ENCODE peak calls at places on chromosomes 12 and 14, in four cellular contexts. Q, W, D and X are unnamed samples. For H3K4me1 and H3K27me3, the result is how much of the 10 kb centered on the place peaks cover.

GRCh38 chr12:29320295-29321090 is 60.5 kb downstream of the ERGIC2 start:
- DNase-seq in Q (no peak), D (no peak), W (peak), X (no peak)

GRCh38 chr12:64965920-64966319 is 141.5 kb downstream of the TBC1D30 start:
- DNase-seq in D (no peak), W (no peak), Q (no peak), X (no peak)

GRCh38 chr14:50714452-50715073 is 46.5 kb upstream of the SAV1 start:
- DNase-seq in D (peak), Q (peak), W (peak), X (no peak)

GRCh38 chr12:43315961-43316360 is 236.0 kb downstream of the ADAMTS20 start:
- DNase-seq in W (peak), D (no peak), Q (no peak), X (no peak)

GRCh38 chr12:108653082-108653516 is 19.4 kb upstream of the SELPLG start:
- DNase-seq in Q (no peak), D (no peak), W (no peak), X (no peak)

GRCh38 chr14:36585100-36585499 is 2.7 kb upstream of the NKX2-8 start:
- DNase-seq in W (no peak), Q (no peak), D (no peak), X (peak)

GRCh38 chr12:79252358-79253075 is 387.9 kb downstream of the SYT1 start:
- DNase-seq in D (no peak), Q (no peak), W (peak), X (no peak)

GRCh38 chr12:38949363-38949762 is 44.0 kb upstream of the CPNE8 start:
- DNase-seq in D (no peak), Q (no peak), W (no peak), X (no peak)

GRCh38 chr14:24339284-24340151 is at the start of gene RIPK3:
- DNase-seq in D (no peak), W (no peak), Q (peak), X (peak)
- TF ChIP-seq CTCF in D (no peak), W (no peak), Q (no peak), X (no peak)

DNA sequence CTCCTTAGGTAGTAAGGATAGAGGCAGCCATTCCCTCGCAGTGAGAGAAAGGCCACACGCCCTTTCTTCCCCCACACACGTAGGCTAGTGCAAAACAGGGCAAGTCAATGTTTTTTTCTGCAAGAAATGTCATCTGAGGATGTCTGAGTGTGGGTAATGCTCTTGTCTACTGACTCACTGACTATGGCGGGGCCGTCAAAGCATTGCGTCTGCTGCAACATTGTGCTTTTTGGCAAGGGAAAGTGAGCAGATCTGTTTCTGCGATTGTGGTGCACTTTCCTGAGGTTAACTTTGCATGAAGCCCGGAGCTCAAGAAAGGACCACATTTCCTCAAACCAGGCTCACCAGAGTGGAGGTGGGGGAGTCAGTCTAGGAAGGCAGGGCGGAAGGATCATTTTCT is 181.6 kb upstream of the GZMB start:
- DNase-seq in Q (no peak), W (no peak), D (no peak), X (no peak)
- H3K4me1 ChIP-seq in Q (half or more), W (under half), D (under half), X (under half)

DNA sequence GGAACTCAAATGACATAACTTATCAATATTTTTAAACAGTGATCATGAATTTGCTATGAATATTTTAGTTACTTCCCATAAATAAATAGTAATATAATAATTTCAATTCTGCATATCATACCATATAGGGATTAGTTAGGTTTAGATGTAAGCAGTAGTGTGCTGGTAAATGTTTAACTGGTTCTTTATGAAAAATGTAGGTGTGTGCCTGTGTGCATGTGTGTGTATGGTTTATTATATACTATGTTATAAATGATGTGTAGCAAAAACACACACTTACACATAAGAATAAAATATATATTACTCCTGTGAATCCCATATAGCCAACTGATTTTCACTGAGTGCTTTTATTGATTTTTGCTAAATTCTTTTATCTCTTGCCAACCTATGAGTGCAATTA is 14.0 kb upstream of the BHLHE41 start:
- DNase-seq in Q (no peak), W (no peak), D (no peak), X (no peak)
- H3K27me3 ChIP-seq in Q (under half), W (under half), D (under half), X (under half)

DNA sequence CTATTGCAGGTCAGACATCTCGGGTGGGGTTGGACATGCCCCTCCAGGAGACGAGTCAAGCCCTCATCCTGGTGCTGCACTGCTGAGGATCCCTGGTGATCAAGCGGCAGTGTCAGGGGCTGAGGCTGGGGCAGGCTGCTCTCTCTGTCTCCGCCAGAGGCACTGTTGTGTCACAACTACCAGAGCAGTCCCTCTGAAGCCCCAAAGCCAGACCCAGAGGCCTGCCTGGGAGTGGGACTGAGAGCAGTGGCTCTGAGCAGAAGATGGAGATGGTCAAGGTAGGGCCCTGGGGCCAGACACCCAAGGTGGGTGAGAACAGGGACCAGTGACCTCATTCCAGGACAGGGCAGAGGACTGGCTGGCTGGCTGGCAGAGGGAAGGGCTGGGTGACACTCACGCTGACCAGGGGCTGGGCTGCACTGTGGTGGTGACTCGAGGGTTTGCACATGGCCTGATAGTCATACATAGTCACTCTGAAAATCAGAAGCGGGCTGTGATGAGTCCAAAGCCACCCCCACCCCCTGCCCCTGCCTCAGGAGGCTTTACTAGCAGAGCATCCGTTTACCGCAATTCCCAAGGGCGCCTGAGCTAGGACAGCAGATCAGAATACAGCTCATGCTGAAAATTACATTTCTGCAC is 19.6 kb upstream of the LRTM2 start:
- DNase-seq in D (peak), W (peak), Q (no peak), X (no peak)
- TF ChIP-seq CTCF in D (peak), W (peak), Q (peak), X (peak)

GRCh38 chr12:6936642-6937480 is 6.8 kb upstream of the RNU7-1 start:
- DNase-seq in Q (no peak), D (peak), W (no peak), X (no peak)

GRCh38 chr12:6937481-6938352 is 5.9 kb upstream of the RNU7-1 start:
- DNase-seq in D (peak), Q (peak), W (peak), X (peak)

GRCh38 chr12:6935551-6936377 is 7.9 kb upstream of the RNU7-1 start:
- DNase-seq in Q (no peak), W (no peak), D (no peak), X (no peak)

GRCh38 chr12:6935221-6935550 is 7.4 kb downstream of the ATN1 start:
- DNase-seq in Q (no peak), D (no peak), W (no peak), X (no peak)

DNA sequence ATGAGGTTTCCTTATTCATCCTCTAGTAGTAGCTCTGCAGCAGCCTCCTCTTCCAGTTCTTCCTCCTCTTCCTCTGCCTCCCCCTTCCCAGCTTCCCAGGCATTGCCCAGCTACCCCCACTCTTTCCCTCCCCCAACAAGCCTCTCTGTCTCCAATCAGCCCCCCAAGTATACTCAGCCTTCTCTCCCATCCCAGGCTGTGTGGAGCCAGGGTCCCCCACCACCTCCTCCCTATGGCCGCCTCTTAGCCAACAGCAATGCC is 7.3 kb upstream of the RNU7-1 start:
- DNase-seq in W (no peak), Q (no peak), D (no peak), X (no peak)
- H3K4me1 ChIP-seq in W (under half), Q (under half), D (under half), X (under half)

GRCh38 chr12:130076752-130077151 is 85.5 kb upstream of the FZD10 start:
- DNase-seq in D (no peak), W (no peak), Q (no peak), X (no peak)

GRCh38 chr12:130081420-130081819 is 80.8 kb upstream of the FZD10 start:
- DNase-seq in Q (no peak), W (no peak), D (no peak), X (no peak)

GRCh38 chr12:130080205-130080604 is 82.1 kb upstream of the FZD10 start:
- DNase-seq in W (no peak), D (no peak), Q (no peak), X (no peak)

GRCh38 chr12:130078852-130079251 is 83.4 kb upstream of the FZD10 start:
- DNase-seq in Q (no peak), D (no peak), W (no peak), X (no peak)

GRCh38 chr12:130079254-130079653 is 83.0 kb upstream of the FZD10 start:
- DNase-seq in Q (no peak), W (no peak), D (no peak), X (no peak)
- H3K27me3 ChIP-seq in Q (under half), W (under half), D (under half), X (under half)

DNA sequence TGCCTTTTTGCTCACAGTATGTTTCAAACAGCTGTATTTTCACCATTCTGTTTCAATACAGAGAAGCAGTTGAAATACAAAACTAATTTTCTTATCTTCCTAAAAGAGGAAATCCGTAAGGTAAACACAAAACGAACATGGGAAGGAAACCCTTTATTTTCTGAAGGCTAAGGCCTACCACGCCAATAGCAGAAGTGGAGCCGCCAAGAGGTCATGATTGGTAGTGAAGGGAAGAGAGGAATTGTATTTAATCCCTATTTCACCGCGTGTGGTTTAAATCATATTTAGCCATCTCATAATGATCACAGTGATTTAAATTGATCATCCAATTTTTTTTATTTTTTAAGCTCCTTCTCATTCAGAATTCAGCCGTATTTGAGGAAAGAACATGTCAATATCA is 398.2 kb downstream of the PRKD1 start:
- DNase-seq in Q (no peak), W (peak), D (no peak), X (no peak)
- TF ChIP-seq CTCF in Q (no peak), W (peak), D (peak), X (no peak)

DNA sequence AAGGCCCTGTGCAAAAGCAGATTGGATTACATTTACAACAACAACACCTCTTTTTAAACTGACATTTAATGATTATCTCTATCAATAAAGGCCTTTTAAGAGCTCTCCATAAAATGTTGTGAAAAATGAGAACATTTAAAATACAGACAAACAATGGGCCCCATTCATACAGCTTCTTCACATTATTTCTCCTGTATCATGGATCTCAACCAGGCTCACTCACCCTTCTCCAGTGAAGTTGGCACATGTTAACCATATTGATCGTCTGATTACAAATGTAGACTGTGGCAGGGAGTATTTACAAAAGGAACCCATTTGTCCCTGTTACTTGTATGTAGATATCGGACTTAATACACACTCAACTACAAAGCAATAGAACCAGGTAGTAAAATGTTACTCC is 220.2 kb upstream of the BTG1 start:
- DNase-seq in D (no peak), W (no peak), Q (no peak), X (no peak)
- H3K4me1 ChIP-seq in D (under half), W (under half), Q (under half), X (under half)

DNA sequence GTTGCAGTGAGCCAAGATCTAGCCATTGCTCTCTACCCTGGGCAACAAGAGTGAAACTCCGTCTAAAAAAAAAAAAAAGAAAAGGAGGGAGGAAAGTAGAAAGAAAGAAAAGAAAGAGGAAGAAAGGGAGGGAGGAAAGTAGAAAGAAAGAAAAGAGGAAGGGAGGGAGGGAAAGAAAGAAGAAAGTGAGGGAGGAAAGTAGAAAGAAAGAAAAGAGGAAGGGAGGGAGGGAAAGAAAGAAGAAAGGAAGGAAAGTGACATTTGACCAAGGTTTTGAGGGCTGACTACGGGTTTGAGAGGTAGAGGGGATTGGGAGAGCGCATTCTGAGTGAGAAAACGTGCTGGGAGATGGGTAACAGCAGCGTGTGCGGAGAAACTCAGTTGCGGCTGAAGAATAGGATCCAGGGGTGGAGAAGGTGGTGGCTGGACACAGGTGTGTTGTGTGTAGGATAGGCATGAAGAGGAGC is 521 bp upstream of the PAPLN start:
- DNase-seq in D (no peak), Q (no peak), W (no peak), X (no peak)
- H3K27me3 ChIP-seq in D (half or more), Q (under half), W (half or more), X (under half)

GRCh38 chr12:26309646-26310045 is 114.3 kb downstream of the SSPN start:
- DNase-seq in W (no peak), Q (no peak), D (no peak), X (no peak)
- TF ChIP-seq CTCF in W (no peak), Q (no peak), D (no peak), X (no peak)